ENCODE peak calls at places on chromosome 6, in nine cellular contexts. M is dorsolateral prefrontal cortex; U is psoas muscle; F is cardiac fibroblast; L is NCI-H69; I is hypothalamus; A is bronchial epithelial cell; R is suprapubic skin; E is activated CD4-positive, alpha-beta T cell treated with anti-CD3 and anti-CD28 coated beads for 36 hours. B is an unnamed sample.

GRCh38 chr6:100260584-100260983 is 204.1 kb downstream of the SIM1 start:
- DNase-seq in M (no peak), U (no peak), F (no peak), L (no peak), I (no peak), A (peak), R (no peak), E (no peak), B (no peak)

GRCh38 chr6:134437376-134437775 is 119.5 kb upstream of the SGK1 start:
- DNase-seq in M (no peak), U (no peak), F (no peak), L (no peak), I (no peak), A (peak), R (no peak), E (peak), B (no peak)

GRCh38 chr6:108673602-108674001 is 112.9 kb downstream of the FOXO3 start:
- DNase-seq in M (no peak), U (no peak), F (no peak), L (peak), I (no peak), A (peak), R (no peak), E (no peak), B (no peak)

GRCh38 chr6:110524305-110524704 is 47.9 kb upstream of the SLC22A16 start:
- DNase-seq in M (no peak), U (no peak), F (no peak), L (peak), I (no peak), A (no peak), R (no peak), E (no peak), B (no peak)

GRCh38 chr6:129969064-129969463 is 49.3 kb upstream of the L3MBTL3 start:
- DNase-seq in M (no peak), U (no peak), F (no peak), L (no peak), I (no peak), A (no peak), R (no peak), E (no peak), B (no peak)

GRCh38 chr6:125528614-125529013 is 220.8 kb upstream of the HEY2 start:
- DNase-seq in M (no peak), U (no peak), F (no peak), L (peak), I (no peak), A (no peak), R (no peak), E (no peak), B (no peak)

GRCh38 chr6:160427312-160428068 is 79.3 kb downstream of the SLC22A3 start:
- DNase-seq in M (no peak), U (peak), F (peak), L (no peak), I (no peak), A (no peak), R (no peak), E (no peak), B (no peak)

GRCh38 chr6:134381926-134382325 is 64.0 kb upstream of the SGK1 start:
- DNase-seq in M (no peak), U (no peak), F (peak), L (peak), I (no peak), A (no peak), R (no peak), E (no peak), B (no peak)

GRCh38 chr6:44898296-44898930 is 429.7 kb upstream of the RUNX2 start:
- DNase-seq in M (no peak), U (no peak), F (peak), L (peak), I (no peak), A (no peak), R (no peak), E (no peak), B (no peak)

GRCh38 chr6:69090132-69090531 is 455.1 kb downstream of the ADGRB3 start:
- DNase-seq in M (no peak), U (no peak), F (peak), L (no peak), I (no peak), A (peak), R (no peak), E (no peak), B (no peak)

GRCh38 chr6:38176797-38177751 is 357.5 kb downstream of the ZFAND3 start:
- DNase-seq in M (no peak), U (no peak), F (no peak), L (no peak), I (no peak), A (no peak), R (no peak), E (no peak), B (no peak)

GRCh38 chr6:105301756-105302616 is 100.9 kb downstream of the PREP start:
- DNase-seq in M (no peak), U (no peak), F (no peak), L (peak), I (no peak), A (no peak), R (no peak), E (no peak), B (no peak)

GRCh38 chr6:146357578-146358340 is 185.9 kb upstream of the RAB32 start:
- DNase-seq in M (no peak), U (no peak), F (peak), L (no peak), I (no peak), A (peak), R (no peak), E (peak), B (no peak)

GRCh38 chr6:107665386-107665785 is 158.7 kb downstream of the SCML4 start:
- DNase-seq in M (no peak), U (no peak), F (peak), L (peak), I (no peak), A (peak), R (no peak), E (no peak), B (no peak)

GRCh38 chr6:150914372-150914771 is 48.9 kb downstream of the MTHFD1L start:
- DNase-seq in M (no peak), U (no peak), F (no peak), L (no peak), I (no peak), A (no peak), R (no peak), E (no peak), B (no peak)

GRCh38 chr6:31642798-31643570 is 9.5 kb downstream of the BAG6 start:
- DNase-seq in M (no peak), U (no peak), F (no peak), L (no peak), I (no peak), A (no peak), R (no peak), E (no peak), B (no peak)

GRCh38 chr6:41678511-41679084 is 40.3 kb downstream of the MDFI start:
- DNase-seq in M (peak), U (no peak), F (no peak), L (peak), I (no peak), A (no peak), R (no peak), E (no peak), B (no peak)

B was measured in breast epithelium.